ENCODE peak calls at places on chromosomes 3 and 15, in four cellular contexts. One of them, this sample, is unnamed.

GRCh38 chr3:43505351-43505750 is 116.5 kb downstream of the ANO10 start:
- DNase-seq in stomach: no peak
- DNase-seq in prostate gland: no peak
- DNase-seq in A549: no peak
- DNase-seq in this sample: no peak

GRCh38 chr3:111904376-111905241 is 45.5 kb downstream of the PHLDB2 start:
- DNase-seq in A549: peak
- DNase-seq in stomach: no peak
- DNase-seq in prostate gland: no peak
- DNase-seq in this sample: no peak

GRCh38 chr3:7658294-7658693 is 797.4 kb downstream of the GRM7 start:
- DNase-seq in A549: no peak
- DNase-seq in stomach: no peak
- DNase-seq in prostate gland: no peak
- DNase-seq in this sample: no peak

GRCh38 chr15:68352401-68353062 is 75.0 kb downstream of the FEM1B start:
- DNase-seq in prostate gland: peak
- DNase-seq in A549: peak
- DNase-seq in stomach: no peak
- DNase-seq in this sample: no peak

GRCh38 chr15:51108933-51109550 is 14.3 kb upstream of the TNFAIP8L3 start:
- DNase-seq in prostate gland: no peak
- DNase-seq in A549: no peak
- DNase-seq in stomach: no peak
- DNase-seq in this sample: peak

GRCh38 chr3:184636774-184637316 is 75.0 kb downstream of the MAGEF1 start:
- DNase-seq in stomach: peak
- DNase-seq in prostate gland: no peak
- DNase-seq in A549: no peak
- DNase-seq in this sample: no peak

GRCh38 chr3:187264051-187264450 is 27.5 kb downstream of the MASP1 start:
- DNase-seq in prostate gland: no peak
- DNase-seq in A549: peak
- DNase-seq in stomach: no peak
- DNase-seq in this sample: no peak

GRCh38 chr3:112980080-112980479 is 5.2 kb upstream of the CD200R1 start:
- DNase-seq in prostate gland: no peak
- DNase-seq in stomach: no peak
- DNase-seq in A549: no peak
- DNase-seq in this sample: no peak

GRCh38 chr3:130470132-130470531 is 46.8 kb upstream of the COL6A6 start:
- DNase-seq in A549: no peak
- DNase-seq in stomach: no peak
- DNase-seq in prostate gland: no peak
- DNase-seq in this sample: no peak
- H3K27ac ChIP-seq in A549: no peak
- H3K27ac ChIP-seq in stomach: no peak
- H3K27ac ChIP-seq in prostate gland: no peak
- H3K27ac ChIP-seq in this sample: no peak

GRCh38 chr3:158791259-158791920 is 10.5 kb upstream of the MFSD1 start:
- DNase-seq in A549: peak
- DNase-seq in prostate gland: no peak
- DNase-seq in stomach: no peak
- DNase-seq in this sample: no peak

GRCh38 chr3:158794206-158794605 is 7.6 kb upstream of the MFSD1 start:
- DNase-seq in prostate gland: no peak
- DNase-seq in A549: no peak
- DNase-seq in stomach: no peak
- DNase-seq in this sample: no peak

GRCh38 chr3:158792709-158793108 is 9.1 kb upstream of the MFSD1 start:
- DNase-seq in A549: peak
- DNase-seq in stomach: no peak
- DNase-seq in prostate gland: no peak
- DNase-seq in this sample: no peak

GRCh38 chr3:158789592-158789991 is 12.3 kb upstream of the MFSD1 start:
- DNase-seq in A549: no peak
- DNase-seq in stomach: no peak
- DNase-seq in prostate gland: peak
- DNase-seq in this sample: peak

DNA sequence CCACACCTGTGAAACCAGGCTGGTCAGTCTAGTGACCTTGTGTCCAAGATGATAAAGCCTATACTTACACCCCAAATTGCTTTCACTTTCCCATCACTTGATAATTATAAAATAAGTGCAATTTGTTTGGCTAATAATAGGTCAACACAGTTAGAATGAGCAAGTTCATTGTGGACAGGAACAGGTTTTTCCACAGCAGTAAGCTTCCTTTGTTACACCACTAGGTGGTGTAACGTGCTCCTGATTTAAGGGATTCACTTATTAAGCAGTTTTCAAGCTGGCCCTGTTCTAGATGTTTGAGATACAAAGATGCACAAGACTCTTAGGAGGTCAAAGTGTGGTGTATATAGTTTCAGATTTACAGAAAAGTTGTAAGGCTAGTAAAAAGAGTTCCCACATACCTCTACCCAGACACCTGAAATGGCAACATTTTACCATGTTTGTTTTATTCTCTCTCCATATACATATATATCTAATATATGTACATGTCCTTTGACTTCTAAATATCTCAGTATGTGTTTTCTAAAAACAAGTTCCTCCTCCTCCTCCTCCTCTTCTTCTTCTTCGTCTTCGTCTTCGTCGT is 6.8 kb upstream of the MFSD1 start:
- DNase-seq in prostate gland: no peak
- DNase-seq in stomach: no peak
- DNase-seq in A549: peak
- DNase-seq in this sample: no peak
- TF ChIP-seq POLR2A in prostate gland: no peak
- TF ChIP-seq POLR2A in stomach: no peak
- TF ChIP-seq POLR2A in A549: no peak
- TF ChIP-seq POLR2A in this sample: no peak

GRCh38 chr3:195129072-195129643 is 141.8 kb downstream of the XXYLT1 start:
- DNase-seq in prostate gland: no peak
- DNase-seq in stomach: no peak
- DNase-seq in A549: no peak
- DNase-seq in this sample: no peak

GRCh38 chr3:195129644-195130492 is 141.1 kb downstream of the XXYLT1 start:
- DNase-seq in stomach: no peak
- DNase-seq in prostate gland: no peak
- DNase-seq in A549: no peak
- DNase-seq in this sample: no peak

GRCh38 chr3:195135921-195136320 is 135.0 kb downstream of the XXYLT1 start:
- DNase-seq in A549: no peak
- DNase-seq in stomach: no peak
- DNase-seq in prostate gland: no peak
- DNase-seq in this sample: no peak

GRCh38 chr3:195131149-195131548 is 139.8 kb downstream of the XXYLT1 start:
- DNase-seq in stomach: no peak
- DNase-seq in prostate gland: no peak
- DNase-seq in A549: no peak
- DNase-seq in this sample: no peak

DNA sequence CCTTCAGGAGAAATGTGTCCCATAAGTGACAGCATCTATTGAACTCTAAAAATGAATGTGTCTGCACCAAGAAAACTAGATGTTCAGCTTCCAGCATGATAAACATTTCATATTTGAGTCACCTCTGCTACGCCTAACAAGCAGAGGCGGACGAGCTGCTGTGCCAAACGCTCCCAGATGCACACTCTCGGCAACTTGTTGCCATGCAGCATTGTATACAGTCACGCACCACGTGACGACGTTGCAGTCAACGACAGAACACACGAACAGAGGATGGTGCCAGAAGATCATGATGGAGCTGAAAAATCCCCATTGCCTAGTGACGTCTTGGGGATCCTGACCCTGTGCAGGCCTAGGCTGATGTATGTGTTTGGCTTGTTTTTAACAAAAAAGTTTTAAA is 137.5 kb downstream of the XXYLT1 start:
- DNase-seq in stomach: no peak
- DNase-seq in A549: no peak
- DNase-seq in prostate gland: peak
- DNase-seq in this sample: no peak
- TF ChIP-seq CTCF in stomach: no peak
- TF ChIP-seq CTCF in A549: no peak
- TF ChIP-seq CTCF in prostate gland: no peak
- TF ChIP-seq CTCF in this sample: no peak

DNA sequence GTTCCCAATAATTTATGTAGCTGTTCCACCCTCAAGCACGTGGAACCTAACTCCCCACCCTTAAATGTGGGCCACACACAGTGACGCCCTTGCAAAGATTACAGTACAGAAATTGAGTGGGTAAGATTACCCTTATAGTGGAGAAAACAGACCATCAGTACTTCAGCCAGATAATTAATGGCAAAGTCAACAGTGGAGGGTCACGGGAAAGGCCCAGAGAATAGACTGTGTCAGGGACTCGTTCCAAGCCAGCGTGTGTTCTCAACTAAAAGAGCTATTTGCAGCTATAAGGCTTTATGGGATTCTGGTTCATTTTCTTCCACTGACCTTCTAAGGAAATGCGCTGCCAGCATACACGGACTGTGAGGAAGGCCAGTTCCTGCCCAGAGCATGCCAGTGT is 428.6 kb downstream of the OCA2 start:
- DNase-seq in prostate gland: no peak
- DNase-seq in A549: no peak
- DNase-seq in stomach: no peak
- DNase-seq in this sample: peak
- H3K27ac ChIP-seq in prostate gland: no peak
- H3K27ac ChIP-seq in A549: no peak
- H3K27ac ChIP-seq in stomach: no peak
- H3K27ac ChIP-seq in this sample: no peak

GRCh38 chr15:74616996-74617395 is 1.4 kb downstream of the CLK3 start:
- DNase-seq in prostate gland: no peak
- DNase-seq in A549: no peak
- DNase-seq in stomach: no peak
- DNase-seq in this sample: no peak

GRCh38 chr15:74615313-74616019 is at the start of gene CLK3:
- DNase-seq in A549: peak
- DNase-seq in prostate gland: peak
- DNase-seq in stomach: peak
- DNase-seq in this sample: peak

GRCh38 chr15:74614744-74615312 is 808 bp upstream of the CLK3 start:
- DNase-seq in stomach: peak
- DNase-seq in A549: no peak
- DNase-seq in prostate gland: peak
- DNase-seq in this sample: peak

GRCh38 chr15:74613953-74614743 is 1.5 kb upstream of the CLK3 start:
- DNase-seq in prostate gland: no peak
- DNase-seq in A549: peak
- DNase-seq in stomach: no peak
- DNase-seq in this sample: no peak

GRCh38 chr15:74616020-74616939 is 644 bp downstream of the CLK3 start:
- DNase-seq in prostate gland: peak
- DNase-seq in stomach: peak
- DNase-seq in A549: no peak
- DNase-seq in this sample: peak
- TF ChIP-seq POLR2A in prostate gland: peak
- TF ChIP-seq POLR2A in stomach: no peak
- TF ChIP-seq POLR2A in A549: no peak
- TF ChIP-seq POLR2A in this sample: no peak

GRCh38 chr3:46892285-46893145 is 15.0 kb downstream of the PTH1R start:
- DNase-seq in stomach: peak
- DNase-seq in A549: peak
- DNase-seq in prostate gland: peak
- DNase-seq in this sample: peak
- TF ChIP-seq CTCF in stomach: no peak
- TF ChIP-seq CTCF in A549: no peak
- TF ChIP-seq CTCF in prostate gland: peak
- TF ChIP-seq CTCF in this sample: no peak

GRCh38 chr15:84909782-84910181 is 25.3 kb downstream of the SLC28A1 start:
- DNase-seq in prostate gland: no peak
- DNase-seq in A549: no peak
- DNase-seq in stomach: no peak
- DNase-seq in this sample: no peak

GRCh38 chr15:84908564-84908963 is 24.1 kb downstream of the SLC28A1 start:
- DNase-seq in prostate gland: no peak
- DNase-seq in A549: no peak
- DNase-seq in stomach: no peak
- DNase-seq in this sample: no peak

GRCh38 chr15:84907731-84908130 is 23.3 kb downstream of the SLC28A1 start:
- DNase-seq in A549: no peak
- DNase-seq in prostate gland: no peak
- DNase-seq in stomach: no peak
- DNase-seq in this sample: no peak

GRCh38 chr15:84910928-84911623 is 26.6 kb downstream of the SLC28A1 start:
- DNase-seq in prostate gland: no peak
- DNase-seq in stomach: no peak
- DNase-seq in A549: no peak
- DNase-seq in this sample: no peak

DNA sequence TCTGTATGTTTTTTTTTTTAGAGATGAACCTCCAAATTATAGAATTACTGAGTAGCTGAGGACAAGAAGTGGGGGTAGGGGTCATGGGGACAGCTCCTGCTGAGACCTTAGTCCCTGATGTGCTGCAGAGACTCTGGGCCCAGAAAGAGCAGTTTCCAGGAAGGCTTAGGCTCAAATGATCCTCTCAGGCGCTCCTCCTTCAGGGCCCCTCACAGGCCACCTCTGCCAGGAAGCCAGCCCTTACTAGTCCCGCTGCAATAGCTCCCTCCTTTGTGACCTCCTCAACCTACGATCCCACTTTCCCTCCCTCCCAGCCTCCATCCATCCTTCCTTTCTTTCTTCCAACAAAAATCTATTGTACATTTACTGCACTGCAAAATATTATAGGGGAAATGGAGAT is 24.6 kb downstream of the SLC28A1 start:
- DNase-seq in stomach: no peak
- DNase-seq in A549: no peak
- DNase-seq in prostate gland: no peak
- DNase-seq in this sample: no peak
- H3K27ac ChIP-seq in stomach: no peak
- H3K27ac ChIP-seq in A549: peak
- H3K27ac ChIP-seq in prostate gland: no peak
- H3K27ac ChIP-seq in this sample: no peak

DNA sequence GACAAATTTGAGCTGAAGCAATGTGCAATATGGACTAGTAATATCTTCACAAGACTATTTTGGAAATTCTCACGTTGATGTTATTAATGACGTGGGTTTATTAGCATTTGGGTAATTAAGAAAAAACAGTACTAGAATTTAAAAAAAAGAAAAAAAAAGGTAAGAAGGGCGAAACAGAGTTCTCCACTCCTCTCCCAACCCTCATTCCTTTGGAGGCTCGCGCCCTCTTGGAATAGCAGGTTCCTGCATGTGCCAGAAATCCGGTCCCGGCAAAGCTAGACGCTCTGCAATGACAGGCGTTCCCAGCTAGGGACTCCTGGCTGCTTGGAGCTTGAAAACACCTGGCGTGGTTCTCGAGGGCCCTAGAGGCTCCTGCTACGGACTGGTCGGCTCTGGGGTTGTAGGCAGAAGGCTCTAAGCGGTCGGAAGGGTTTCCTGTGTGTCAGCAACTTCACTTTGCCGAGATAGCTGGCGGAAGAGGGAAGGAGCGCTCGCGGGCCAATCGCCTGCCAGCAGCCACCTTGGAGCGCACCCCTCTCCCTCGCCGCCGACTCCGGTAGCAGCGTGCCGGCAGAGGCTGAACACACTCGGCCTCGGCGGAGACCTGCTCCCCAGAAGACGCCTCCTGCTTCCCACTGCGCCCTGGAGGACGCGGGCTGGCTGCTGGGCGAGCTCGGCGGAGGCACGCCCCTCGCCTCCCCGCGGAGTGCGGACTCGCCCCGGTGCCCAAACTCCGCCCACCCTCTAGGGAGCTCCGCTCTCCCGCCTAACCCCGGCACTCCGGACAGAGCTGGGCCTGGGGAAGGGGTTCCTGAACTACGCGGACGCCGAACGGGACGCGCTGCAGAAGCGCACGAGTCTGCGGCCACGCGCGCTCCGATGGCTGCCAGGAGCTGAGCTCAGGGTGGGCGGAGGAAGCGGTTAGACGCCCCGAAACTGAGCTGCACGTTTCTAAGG is at the start of gene P2RY1:
- DNase-seq in A549: peak
- DNase-seq in prostate gland: peak
- DNase-seq in stomach: peak
- DNase-seq in this sample: peak
- TF ChIP-seq POLR2A in A549: no peak
- TF ChIP-seq POLR2A in prostate gland: peak
- TF ChIP-seq POLR2A in stomach: no peak
- TF ChIP-seq POLR2A in this sample: no peak